ENCODE peak calls at places on chromosomes 2 and 18, in six cellular contexts. W, X, F, P, O and Q are unnamed samples.

GRCh38 chr2:214376631-214377624 is 33.9 kb upstream of the VWC2L start:
- DNase-seq in W (peak), X (no peak), F (no peak), P (no peak), O (no peak), Q (no peak)

GRCh38 chr2:31070339-31070738 is 67.9 kb downstream of the GALNT14 start:
- DNase-seq in W (no peak), X (no peak), F (no peak), P (no peak), O (no peak), Q (no peak)

GRCh38 chr18:13362617-13363016 is 144.1 kb downstream of the LDLRAD4 start:
- DNase-seq in W (no peak), X (no peak), F (no peak), P (no peak), O (no peak), Q (no peak)

GRCh38 chr2:99572380-99572779 is 82.6 kb upstream of the REV1 start:
- DNase-seq in W (peak), X (peak), F (no peak), P (no peak), O (no peak), Q (no peak)

GRCh38 chr2:70895998-70896764 is 39.5 kb upstream of the ATP6V1B1 start:
- DNase-seq in W (no peak), X (no peak), F (no peak), P (no peak), O (no peak), Q (no peak)

GRCh38 chr2:86368181-86368824 is 30.9 kb upstream of the REEP1 start:
- DNase-seq in W (peak), X (peak), F (peak), P (peak), O (no peak), Q (peak)

GRCh38 chr18:5410582-5410981 is 115.1 kb upstream of the ZBTB14 start:
- DNase-seq in W (no peak), X (no peak), F (no peak), P (no peak), O (no peak), Q (no peak)

GRCh38 chr2:188181035-188181434 is 110.6 kb upstream of the GULP1 start:
- DNase-seq in W (peak), X (no peak), F (no peak), P (no peak), O (no peak), Q (no peak)

GRCh38 chr2:237875234-237876055 is 16.0 kb downstream of the RAMP1 start:
- DNase-seq in W (no peak), X (no peak), F (no peak), P (peak), O (no peak), Q (no peak)

GRCh38 chr2:42967959-42968674 is 175.7 kb upstream of the HAAO start:
- DNase-seq in W (peak), X (no peak), F (no peak), P (no peak), O (peak), Q (no peak)

GRCh38 chr18:42459873-42460272 is 504.8 kb downstream of the PIK3C3 start:
- DNase-seq in W (no peak), X (no peak), F (no peak), P (no peak), O (no peak), Q (no peak)

GRCh38 chr2:164824865-164825264 is 16.8 kb downstream of the COBLL1 start:
- DNase-seq in W (no peak), X (no peak), F (no peak), P (no peak), O (no peak), Q (no peak)

GRCh38 chr2:208782097-208782496 is 375.5 kb downstream of the PTH2R start:
- DNase-seq in W (no peak), X (no peak), F (no peak), P (no peak), O (no peak), Q (no peak)

GRCh38 chr2:120470041-120470716 is 124.2 kb downstream of the INHBB start:
- DNase-seq in W (peak), X (no peak), F (no peak), P (no peak), O (peak), Q (no peak)

GRCh38 chr2:39304200-39304599 is 60.4 kb upstream of the CDKL4 start:
- DNase-seq in W (no peak), X (no peak), F (no peak), P (no peak), O (peak), Q (no peak)

GRCh38 chr18:59005266-59005665 is 134.4 kb upstream of the SEC11C start:
- DNase-seq in W (peak), X (no peak), F (peak), P (no peak), O (peak), Q (no peak)

GRCh38 chr18:25464211-25464610 is 112.2 kb upstream of the ZNF521 start:
- DNase-seq in W (peak), X (no peak), F (no peak), P (no peak), O (peak), Q (no peak)

GRCh38 chr2:152354909-152355308 is 19.9 kb downstream of the FMNL2 start:
- DNase-seq in W (no peak), X (no peak), F (no peak), P (no peak), O (no peak), Q (no peak)

GRCh38 chr18:2304378-2305175 is 266.7 kb downstream of the METTL4 start:
- DNase-seq in W (peak), X (no peak), F (no peak), P (no peak), O (no peak), Q (no peak)

GRCh38 chr18:56983275-56983992 is 163.5 kb upstream of the BOD1L2 start:
- DNase-seq in W (no peak), X (no peak), F (no peak), P (no peak), O (no peak), Q (no peak)

GRCh38 chr2:105746177-105747080 is 1.7 kb downstream of the NCK2 start:
- DNase-seq in W (no peak), X (peak), F (peak), P (peak), O (no peak), Q (peak)

GRCh38 chr2:136051725-136052048 is 66.3 kb upstream of the DARS1 start:
- DNase-seq in W (no peak), X (no peak), F (no peak), P (no peak), O (no peak), Q (no peak)

GRCh38 chr2:226831266-226831665 is 4.6 kb upstream of the RHBDD1 start:
- DNase-seq in W (no peak), X (no peak), F (no peak), P (no peak), O (no peak), Q (no peak)

GRCh38 chr2:81196933-81197628 is 892.5 kb upstream of the LRRTM1 start:
- DNase-seq in W (no peak), X (no peak), F (no peak), P (no peak), O (no peak), Q (no peak)

GRCh38 chr2:218631837-218632236 is 24.1 kb downstream of the PLCD4 start:
- DNase-seq in W (peak), X (no peak), F (no peak), P (no peak), O (no peak), Q (no peak)

GRCh38 chr2:46229134-46230063 is 67.8 kb upstream of the EPAS1 start:
- DNase-seq in W (peak), X (peak), F (peak), P (no peak), O (no peak), Q (no peak)
- TF ChIP-seq CTCF in W (peak), X (peak), F (peak), P (no peak), O (no peak), Q (no peak)

GRCh38 chr18:75041586-75041985 is 167.4 kb downstream of the PTGR3 start:
- DNase-seq in W (peak), X (no peak), F (no peak), P (no peak), O (no peak), Q (no peak)
- TF ChIP-seq CTCF in W (peak), X (peak), F (peak), P (no peak), O (peak), Q (no peak)

GRCh38 chr2:9110893-9111569 is 95.6 kb upstream of the ASAP2 start:
- DNase-seq in W (peak), X (peak), F (peak), P (no peak), O (no peak), Q (no peak)
- TF ChIP-seq CTCF in W (peak), X (peak), F (peak), P (no peak), O (peak), Q (no peak)

DNA sequence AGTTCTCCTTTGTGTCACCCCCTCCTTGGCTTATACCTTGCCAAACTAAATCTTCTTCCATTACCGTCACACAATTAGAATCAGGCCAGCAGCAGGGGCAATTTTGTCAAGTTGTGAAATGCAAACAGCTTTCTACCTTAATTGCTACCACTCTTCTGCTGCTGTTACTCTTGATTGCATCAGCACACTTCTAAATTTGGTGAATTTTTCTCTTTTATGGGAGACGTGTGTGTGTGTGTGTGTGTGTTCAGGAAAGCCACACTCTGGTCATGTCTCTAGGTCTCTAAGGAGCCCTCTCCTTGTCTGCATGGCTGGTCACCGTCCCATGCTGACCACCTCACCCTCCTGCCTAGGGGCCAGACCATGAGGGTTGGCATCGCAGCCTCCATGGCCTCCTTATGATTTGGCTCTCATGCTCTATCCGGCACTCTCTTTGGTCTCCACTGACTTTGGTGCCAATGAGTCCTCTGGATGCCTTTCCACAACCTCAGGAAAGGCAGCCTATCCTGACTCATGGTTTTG is 87.7 kb downstream of the GATA6 start:
- DNase-seq in W (no peak), X (no peak), F (no peak), P (no peak), O (no peak), Q (no peak)
- TF ChIP-seq CTCF in W (no peak), X (no peak), F (no peak), P (no peak), O (no peak), Q (no peak)